ENCODE peak calls at places on chromosomes 2 and 18, in five cellular contexts. M is uterus, W is lower lobe of right lung, F is SJSA1, Z is GM23248. C is an unnamed sample. For H3K4me1, the result is how much of the 10 kb centered on the place peaks cover.

GRCh38 chr2:174527959-174528358 is 41.1 kb upstream of the GPR155 start:
- DNase-seq in M (no peak), W (no peak), F (no peak), Z (no peak), C (no peak)

GRCh38 chr2:111247491-111247890 is 126.8 kb downstream of the BCL2L11 start:
- DNase-seq in M (no peak), W (no peak), F (no peak), Z (no peak), C (no peak)

GRCh38 chr18:61531891-61532290 is 198.7 kb downstream of the CDH20 start:
- DNase-seq in M (no peak), W (no peak), F (no peak), Z (no peak), C (no peak)

GRCh38 chr2:238240761-238241711 is 1.2 kb upstream of the HES6 start:
- DNase-seq in M (no peak), W (peak), F (no peak), Z (peak), C (no peak)

GRCh38 chr2:27855476-27855875 is 34.7 kb downstream of the RBKS start:
- DNase-seq in M (no peak), W (no peak), F (peak), Z (peak), C (no peak)

GRCh38 chr2:32711219-32711618 is 83.4 kb downstream of the TTC27 start:
- DNase-seq in M (no peak), W (no peak), F (no peak), Z (peak), C (no peak)

GRCh38 chr2:215680605-215681598 is 245.0 kb upstream of the FN1 start:
- DNase-seq in M (no peak), W (no peak), F (no peak), Z (peak), C (no peak)

GRCh38 chr18:8762968-8763367 is 57.6 kb downstream of the MTCL1 start:
- DNase-seq in M (no peak), W (no peak), F (no peak), Z (no peak), C (no peak)

DNA sequence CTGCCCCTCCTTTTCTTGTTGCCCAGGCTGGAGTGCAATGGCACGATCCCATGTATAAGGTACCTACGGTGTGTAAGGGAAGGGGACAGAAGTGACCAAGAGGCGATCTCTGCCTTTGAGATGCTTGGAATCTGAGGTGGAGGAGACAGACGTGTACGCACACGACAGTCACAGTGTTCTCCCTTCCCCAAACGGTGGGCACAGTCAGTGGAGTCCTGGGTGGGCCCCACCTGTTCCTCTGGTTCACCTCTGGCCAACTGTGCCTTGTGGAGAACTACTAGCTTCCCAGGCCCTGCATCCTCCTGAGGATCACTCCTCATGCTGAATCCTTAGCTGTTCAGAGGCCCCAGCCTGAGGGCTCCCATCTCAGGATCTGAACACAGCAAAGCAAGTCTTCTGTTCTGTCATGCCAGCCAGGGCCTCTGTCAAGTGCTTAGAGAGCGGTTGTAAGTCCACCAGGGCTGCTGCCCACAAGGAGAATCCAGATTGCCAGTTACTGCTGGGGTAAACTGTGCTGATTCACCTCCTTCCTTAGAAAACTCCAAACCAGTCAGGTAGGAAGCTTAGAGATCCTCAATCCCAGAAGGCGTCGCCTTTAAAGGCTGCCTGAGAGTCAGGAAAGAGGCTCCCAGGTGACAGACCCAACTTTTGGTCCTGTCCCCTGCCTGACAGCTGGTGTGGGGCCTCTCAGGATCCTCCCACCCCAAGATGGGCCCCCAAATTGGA is 1.6 kb downstream of the SLC35F6 start:
- DNase-seq in M (no peak), W (no peak), F (no peak), Z (no peak), C (no peak)
- H3K4me1 ChIP-seq in M (under half), W (half or more), F (under half), Z (under half), C (half or more)

GRCh38 chr2:234032301-234032856 is 18.1 kb upstream of the SPP2 start:
- DNase-seq in M (no peak), W (no peak), F (peak), Z (peak), C (no peak)
- H3K27ac ChIP-seq in M (no peak), W (no peak), F (no peak), Z (no peak), C (no peak)

GRCh38 chr18:55314615-55315237 is 273.3 kb downstream of the TCF4 start:
- DNase-seq in M (no peak), W (no peak), F (no peak), Z (no peak), C (no peak)
- H3K4me1 ChIP-seq in M (under half), W (under half), F (under half), Z (under half), C (half or more)

DNA sequence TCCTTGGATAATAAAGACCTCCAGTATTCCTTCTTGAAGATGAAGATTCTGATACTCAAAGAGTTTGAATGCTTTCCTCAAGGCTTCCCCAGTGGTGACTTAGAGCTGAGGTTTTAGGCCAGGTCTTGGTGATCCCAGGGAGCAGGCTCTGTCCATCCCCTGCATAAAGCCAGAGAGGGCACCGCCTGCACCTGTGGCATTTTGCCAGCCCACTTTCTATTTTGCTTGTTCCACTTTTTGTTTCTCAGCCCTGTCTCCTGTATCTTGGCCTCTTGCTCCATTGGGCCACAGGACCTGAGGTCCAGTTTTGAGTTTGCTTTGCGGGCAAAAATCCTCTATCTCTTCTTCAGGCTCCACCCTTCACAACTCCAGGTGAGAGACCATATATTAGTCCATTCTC is 6.7 kb upstream of the SCYGR1 start:
- DNase-seq in M (no peak), W (no peak), F (no peak), Z (no peak), C (no peak)
- H3K27ac ChIP-seq in M (no peak), W (no peak), F (no peak), Z (peak), C (no peak)

DNA sequence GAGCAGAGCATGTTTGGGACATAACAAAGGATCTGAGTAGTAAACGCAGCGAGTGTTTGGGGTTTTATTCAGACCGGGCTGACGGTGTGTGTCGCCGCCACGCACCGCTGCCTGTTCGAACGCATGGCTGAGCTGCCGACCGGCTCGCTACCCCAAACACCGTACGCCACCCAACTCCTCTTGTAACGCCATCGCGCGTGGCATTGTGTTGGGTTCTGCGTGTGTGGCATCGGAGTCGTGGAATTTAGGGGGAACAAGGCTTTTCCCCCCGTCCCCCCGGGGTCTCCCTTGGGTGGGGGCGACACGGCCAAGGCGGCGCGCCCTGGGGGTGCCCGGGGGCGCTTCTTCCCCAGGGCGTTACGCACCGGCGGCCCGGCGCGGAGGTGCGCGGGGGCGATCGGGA is 464 bp upstream of the NRP2 start:
- DNase-seq in M (peak), W (no peak), F (peak), Z (peak), C (no peak)
- H3K4me1 ChIP-seq in M (under half), W (under half), F (under half), Z (under half), C (under half)

GRCh38 chr2:108776475-108776874 is 10.1 kb upstream of the CCDC138 start:
- DNase-seq in M (no peak), W (no peak), F (no peak), Z (no peak), C (no peak)

DNA sequence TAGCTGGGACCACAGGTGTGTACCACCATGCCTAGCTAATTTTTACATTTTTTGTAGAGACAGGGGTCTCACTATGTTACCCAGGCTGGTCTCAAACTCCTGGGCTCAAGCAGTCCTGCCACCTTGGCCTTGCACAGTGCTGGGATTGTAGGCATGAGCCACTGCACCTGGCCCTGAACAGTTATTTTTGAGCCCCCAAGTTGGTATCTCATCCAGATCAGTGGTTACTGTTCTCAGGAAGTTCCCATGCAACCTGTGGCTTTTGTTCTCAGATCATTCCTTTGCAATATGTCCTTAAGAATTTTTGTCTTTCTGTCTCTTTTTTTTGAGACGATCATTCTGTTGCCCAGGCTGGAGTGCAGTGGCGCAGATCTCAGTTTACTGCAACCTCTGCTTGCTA is 7.7 kb upstream of the CCDC138 start:
- DNase-seq in M (no peak), W (no peak), F (no peak), Z (no peak), C (no peak)
- H3K27ac ChIP-seq in M (no peak), W (no peak), F (no peak), Z (no peak), C (no peak)

DNA sequence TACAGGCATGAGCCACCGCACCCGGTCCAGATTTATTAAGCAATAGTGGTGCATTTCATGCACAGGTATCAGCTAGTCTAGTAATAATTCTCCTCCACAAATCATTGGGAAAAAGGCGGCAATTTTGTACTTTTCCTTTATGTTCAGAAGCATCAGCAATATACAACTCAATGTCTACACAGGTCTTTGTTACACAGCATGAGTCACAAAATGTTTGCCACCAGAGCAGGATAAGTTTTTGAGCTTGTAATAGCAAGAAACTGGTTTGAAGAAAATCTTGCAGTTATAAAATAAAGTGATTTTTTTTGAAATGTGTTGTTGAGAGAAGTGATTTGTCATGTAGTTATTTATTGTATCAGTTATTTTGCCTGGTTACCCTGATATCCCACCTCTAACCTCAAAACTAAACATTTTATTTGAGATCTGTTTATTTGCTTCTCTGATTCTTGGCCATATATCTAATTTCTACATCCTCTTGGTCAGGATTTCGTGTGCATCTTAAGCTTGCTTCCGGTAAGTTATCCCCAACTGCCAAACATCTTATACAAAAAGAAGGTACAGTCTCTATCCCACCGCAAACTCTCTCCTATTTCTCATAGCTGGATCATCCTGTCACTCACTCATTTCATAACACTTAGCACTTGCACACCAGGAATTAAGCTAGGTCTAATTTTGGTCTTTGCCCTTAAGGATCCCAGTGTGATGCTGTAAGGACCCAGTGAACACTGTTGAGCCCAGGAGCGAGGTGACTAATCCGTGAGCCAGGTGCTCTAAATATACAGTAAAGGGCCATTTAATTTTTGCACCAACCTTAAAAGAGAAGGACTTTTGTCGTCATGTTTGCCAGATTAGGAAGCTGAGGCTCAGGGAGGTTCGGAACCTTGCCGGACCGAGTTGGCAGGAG is 4.5 kb upstream of the ITPRIPL1 start:
- DNase-seq in M (no peak), W (no peak), F (no peak), Z (no peak), C (no peak)
- H3K4me1 ChIP-seq in M (under half), W (under half), F (under half), Z (under half), C (under half)